ENCODE peak calls at places on chromosomes 6 and 20, in nine cellular contexts. U, O, D, L, P, M, B, G and W are unnamed samples.
A peak's percentile ranks its signal among the peaks of the same experiment; 100 is the strongest.

GRCh38 chr6:5435449-5435848 is 174.1 kb downstream of the FARS2 start:
- DNase-seq in O (no peak), U (peak; percentile 77), M (peak; percentile 91), D (peak; percentile 80), P (peak; percentile 46), G (no peak), L (peak; percentile 86), B (no peak), W (no peak)

GRCh38 chr6:42222450-42222849 is 4.8 kb upstream of the MRPS10 start:
- DNase-seq in P (no peak), B (peak; percentile 73), L (peak; percentile 23), O (no peak), G (no peak), M (no peak), D (peak; percentile 95), U (no peak), W (no peak)

GRCh38 chr6:137291441-137291840 is 72.3 kb upstream of the IFNGR1 start:
- DNase-seq in M (peak; percentile 14), O (peak; percentile 55), L (peak; percentile 12), B (no peak), D (peak; percentile 16), P (peak; percentile 35), G (no peak), U (peak; percentile 37), W (peak; percentile 25)

GRCh38 chr6:26311012-26311384 is 54.0 kb upstream of the BTN3A2 start:
- DNase-seq in B (peak; percentile 38), L (peak; percentile 59), O (peak; percentile 45), U (peak; percentile 53), M (peak; percentile 64), G (no peak), P (peak; percentile 60), D (peak; percentile 59), W (peak; percentile 52)

GRCh38 chr20:54093423-54094267 is 23.3 kb upstream of the BCAS1 start:
- DNase-seq in U (no peak), L (no peak), M (no peak), B (no peak), O (no peak), P (no peak), D (no peak), G (no peak), W (no peak)

GRCh38 chr20:21796059-21796458 is 90.6 kb downstream of the PAX1 start:
- DNase-seq in O (no peak), L (no peak), B (peak; percentile 32), G (no peak), D (peak; percentile 21), P (no peak), M (peak; percentile 7), U (no peak), W (no peak)

GRCh38 chr6:44527961-44528644 is 140.6 kb downstream of the CDC5L start:
- DNase-seq in L (no peak), P (no peak), D (no peak), U (no peak), G (no peak), M (no peak), O (no peak), B (no peak), W (no peak)

GRCh38 chr20:58070664-58071499 is 157.6 kb downstream of the ANKRD60 start:
- DNase-seq in D (no peak), L (no peak), U (no peak), O (peak; percentile 10), M (no peak), G (no peak), P (no peak), B (no peak), W (no peak)

GRCh38 chr6:81753709-81754678 is 1.5 kb upstream of the TENT5A start:
- DNase-seq in P (peak; percentile 61), U (no peak), B (peak; percentile 14), M (peak; percentile 84), O (peak; percentile 93), L (peak; percentile 59), G (peak; percentile 57), D (peak; percentile 65), W (peak; percentile 83)

GRCh38 chr6:122620902-122621301 is 10.7 kb downstream of the PKIB start:
- DNase-seq in M (peak; percentile 38), G (no peak), U (peak; percentile 62), O (no peak), L (peak; percentile 23), B (peak; percentile 7), P (peak; percentile 62), D (peak; percentile 75), W (no peak)

GRCh38 chr6:122624853-122625252 is 14.6 kb downstream of the PKIB start:
- DNase-seq in O (no peak), P (no peak), B (no peak), U (no peak), D (no peak), L (no peak), M (no peak), G (no peak), W (no peak)

GRCh38 chr6:122621638-122622037 is 11.4 kb downstream of the PKIB start:
- DNase-seq in O (no peak), D (no peak), B (no peak), U (no peak), M (no peak), L (no peak), G (no peak), P (no peak), W (no peak)

GRCh38 chr6:122622404-122622938 is 12.3 kb downstream of the PKIB start:
- DNase-seq in U (peak; percentile 36), G (no peak), B (no peak), O (no peak), P (no peak), L (no peak), D (no peak), M (no peak), W (no peak)

GRCh38 chr6:122623279-122623678 is 13.1 kb downstream of the PKIB start:
- DNase-seq in G (no peak), B (peak; percentile 11), U (peak; percentile 27), L (no peak), P (no peak), D (no peak), M (no peak), O (no peak), W (no peak)
- H3K4me1 ChIP-seq in G (peaks cover 9% of the 10 kb centered on the region), B (no peaks in the 10 kb centered on the region), U (no peaks in the 10 kb centered on the region), L (no peaks in the 10 kb centered on the region), P (no peaks in the 10 kb centered on the region), D (peaks cover 22% of the 10 kb centered on the region), M (no peaks in the 10 kb centered on the region), O (no peaks in the 10 kb centered on the region), W (no peaks in the 10 kb centered on the region)

DNA sequence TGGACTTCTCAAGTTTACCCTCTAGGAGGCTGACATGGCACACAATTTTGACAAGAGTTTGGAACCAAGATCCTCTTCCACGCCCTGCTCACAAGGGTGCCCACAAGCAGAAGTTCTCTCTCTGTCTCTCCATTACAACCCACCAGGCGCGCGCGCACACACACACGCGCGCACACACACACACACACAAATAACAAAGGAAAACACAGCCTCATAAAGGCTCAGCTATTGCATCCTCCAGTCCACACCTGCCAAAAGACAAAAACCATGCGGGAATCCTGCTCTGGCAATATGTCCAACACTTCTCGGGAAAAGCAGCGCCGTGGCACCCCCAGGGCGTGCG is 870 bp downstream of the PAK5 start:
- DNase-seq in B (no peak), D (no peak), L (no peak), M (no peak), G (no peak), P (peak; percentile 2), U (no peak), O (no peak), W (no peak)
- H3K9ac ChIP-seq in B (no peak overlapping the region), D (no peak overlapping the region), L (no peak overlapping the region), M (no peak overlapping the region), G (peak overlapping the region; percentile 82), P (no peak overlapping the region), U (no peak overlapping the region), O (no peak overlapping the region), W (no peak overlapping the region)

DNA sequence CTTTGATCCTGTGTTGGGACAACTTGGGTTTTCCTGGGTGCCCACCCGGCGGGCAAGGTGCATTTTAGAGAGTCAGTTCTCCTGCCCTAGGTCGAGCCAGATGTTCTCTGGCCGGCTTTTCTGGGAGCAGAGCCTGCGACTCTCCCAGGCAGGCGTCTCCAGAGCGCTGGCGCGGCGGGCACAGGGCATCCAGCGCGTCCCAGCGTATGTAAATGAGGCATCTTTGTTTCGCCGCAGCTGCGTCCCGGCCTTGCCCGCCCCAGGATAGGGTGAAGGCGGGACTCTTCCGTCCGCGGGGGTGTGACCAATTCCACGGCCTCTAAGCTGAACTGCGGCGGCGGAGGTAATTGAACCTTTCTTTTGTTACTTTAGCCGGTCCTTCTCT is 9.1 kb downstream of the GRIK2 start:
- DNase-seq in U (no peak), B (no peak), L (no peak), G (peak; percentile 67), M (peak; percentile 39), P (no peak), D (no peak), O (no peak), W (peak; percentile 9)
- H3K4me3 ChIP-seq in U (peak overlapping the region; percentile 51), B (no peak overlapping the region), L (peak overlapping the region; percentile 54), G (peak overlapping the region; percentile 78), M (peak overlapping the region; percentile 58), P (no peak overlapping the region), D (no peak overlapping the region), O (no peak overlapping the region), W (peak overlapping the region; percentile 29)

GRCh38 chr20:63752411-63753101 is 13.0 kb downstream of the SLC2A4RG start:
- DNase-seq in G (no peak), O (no peak), P (no peak), U (no peak), M (no peak), L (no peak), D (no peak), B (no peak), W (no peak)
- H3K4me1 ChIP-seq in G (peaks cover 8% of the 10 kb centered on the region), O (no peaks in the 10 kb centered on the region), P (no peaks in the 10 kb centered on the region), U (no peaks in the 10 kb centered on the region), M (no peaks in the 10 kb centered on the region), L (no peaks in the 10 kb centered on the region), D (no peaks in the 10 kb centered on the region), B (peaks cover 50% of the 10 kb centered on the region), W (no peaks in the 10 kb centered on the region)

GRCh38 chr20:32018269-32019155 is 8.3 kb downstream of the CCM2L start:
- DNase-seq in G (peak; percentile 71), D (peak; percentile 53), O (peak; percentile 85), M (peak; percentile 14), L (no peak), B (peak; percentile 76), U (no peak), P (no peak), W (no peak)
- H3K9ac ChIP-seq in G (peak overlapping the region; percentile 79), D (no peak overlapping the region), O (no peak overlapping the region), M (no peak overlapping the region), L (no peak overlapping the region), B (no peak overlapping the region), U (no peak overlapping the region), P (no peak overlapping the region), W (no peak overlapping the region)